ENCODE peak calls at places on chromosomes 5 and 9, in eight cellular contexts. One of them, this sample, is unnamed.

GRCh38 chr9:852539-852938 is 11.0 kb downstream of the DMRT1 start:
- DNase-seq in nephron progenitor cell: no peak
- DNase-seq in CD8-positive, alpha-beta T cell: no peak
- DNase-seq in right atrium auricular region: no peak
- DNase-seq in MM.1S: no peak
- DNase-seq in astrocyte of the spinal cord: no peak
- DNase-seq in Calu3: no peak
- DNase-seq in sigmoid colon: no peak
- DNase-seq in this sample: no peak

GRCh38 chr5:131979816-131980215 is 31.6 kb downstream of the ACSL6 start:
- DNase-seq in sigmoid colon: peak
- DNase-seq in MM.1S: no peak
- DNase-seq in astrocyte of the spinal cord: no peak
- DNase-seq in right atrium auricular region: no peak
- DNase-seq in Calu3: no peak
- DNase-seq in CD8-positive, alpha-beta T cell: no peak
- DNase-seq in nephron progenitor cell: no peak
- DNase-seq in this sample: no peak

GRCh38 chr5:174693697-174694400 is 30.5 kb upstream of the MSX2 start:
- DNase-seq in MM.1S: no peak
- DNase-seq in CD8-positive, alpha-beta T cell: no peak
- DNase-seq in sigmoid colon: peak
- DNase-seq in astrocyte of the spinal cord: no peak
- DNase-seq in right atrium auricular region: no peak
- DNase-seq in nephron progenitor cell: no peak
- DNase-seq in Calu3: peak
- DNase-seq in this sample: no peak

GRCh38 chr9:136763649-136764035 is 676 bp downstream of the LCN15 start:
- DNase-seq in astrocyte of the spinal cord: no peak
- DNase-seq in nephron progenitor cell: no peak
- DNase-seq in right atrium auricular region: no peak
- DNase-seq in sigmoid colon: peak
- DNase-seq in Calu3: no peak
- DNase-seq in MM.1S: no peak
- DNase-seq in CD8-positive, alpha-beta T cell: no peak
- DNase-seq in this sample: no peak

GRCh38 chr5:135553688-135554462 is 18.1 kb upstream of the NEUROG1 start:
- DNase-seq in MM.1S: no peak
- DNase-seq in astrocyte of the spinal cord: no peak
- DNase-seq in CD8-positive, alpha-beta T cell: no peak
- DNase-seq in Calu3: peak
- DNase-seq in sigmoid colon: no peak
- DNase-seq in right atrium auricular region: no peak
- DNase-seq in nephron progenitor cell: peak
- DNase-seq in this sample: no peak

GRCh38 chr9:134304306-134304705 is 21.9 kb upstream of the RXRA start:
- DNase-seq in Calu3: no peak
- DNase-seq in astrocyte of the spinal cord: no peak
- DNase-seq in sigmoid colon: peak
- DNase-seq in CD8-positive, alpha-beta T cell: no peak
- DNase-seq in nephron progenitor cell: no peak
- DNase-seq in right atrium auricular region: no peak
- DNase-seq in MM.1S: no peak
- DNase-seq in this sample: no peak

GRCh38 chr5:56757077-56757476 is 58.3 kb upstream of the MAP3K1 start:
- DNase-seq in CD8-positive, alpha-beta T cell: no peak
- DNase-seq in Calu3: peak
- DNase-seq in nephron progenitor cell: no peak
- DNase-seq in sigmoid colon: no peak
- DNase-seq in right atrium auricular region: no peak
- DNase-seq in MM.1S: no peak
- DNase-seq in astrocyte of the spinal cord: no peak
- DNase-seq in this sample: no peak

GRCh38 chr5:16787278-16787677 is 148.8 kb downstream of the MYO10 start:
- DNase-seq in nephron progenitor cell: no peak
- DNase-seq in MM.1S: no peak
- DNase-seq in astrocyte of the spinal cord: peak
- DNase-seq in right atrium auricular region: no peak
- DNase-seq in sigmoid colon: no peak
- DNase-seq in CD8-positive, alpha-beta T cell: no peak
- DNase-seq in Calu3: no peak
- DNase-seq in this sample: no peak

GRCh38 chr9:130286781-130287428 is 21.3 kb downstream of the HMCN2 start:
- DNase-seq in nephron progenitor cell: no peak
- DNase-seq in sigmoid colon: no peak
- DNase-seq in right atrium auricular region: no peak
- DNase-seq in MM.1S: no peak
- DNase-seq in astrocyte of the spinal cord: no peak
- DNase-seq in CD8-positive, alpha-beta T cell: no peak
- DNase-seq in Calu3: no peak
- DNase-seq in this sample: no peak

GRCh38 chr5:151523335-151523734 is 67.8 kb downstream of the FAT2 start:
- DNase-seq in Calu3: peak
- DNase-seq in nephron progenitor cell: peak
- DNase-seq in right atrium auricular region: no peak
- DNase-seq in MM.1S: peak
- DNase-seq in CD8-positive, alpha-beta T cell: no peak
- DNase-seq in sigmoid colon: no peak
- DNase-seq in astrocyte of the spinal cord: peak
- DNase-seq in this sample: no peak
- TF ChIP-seq CTCF in Calu3: peak
- TF ChIP-seq CTCF in nephron progenitor cell: peak
- TF ChIP-seq CTCF in right atrium auricular region: peak
- TF ChIP-seq CTCF in MM.1S: peak
- TF ChIP-seq CTCF in CD8-positive, alpha-beta T cell: peak
- TF ChIP-seq CTCF in sigmoid colon: no peak
- TF ChIP-seq CTCF in astrocyte of the spinal cord: peak
- TF ChIP-seq CTCF in this sample: peak

DNA sequence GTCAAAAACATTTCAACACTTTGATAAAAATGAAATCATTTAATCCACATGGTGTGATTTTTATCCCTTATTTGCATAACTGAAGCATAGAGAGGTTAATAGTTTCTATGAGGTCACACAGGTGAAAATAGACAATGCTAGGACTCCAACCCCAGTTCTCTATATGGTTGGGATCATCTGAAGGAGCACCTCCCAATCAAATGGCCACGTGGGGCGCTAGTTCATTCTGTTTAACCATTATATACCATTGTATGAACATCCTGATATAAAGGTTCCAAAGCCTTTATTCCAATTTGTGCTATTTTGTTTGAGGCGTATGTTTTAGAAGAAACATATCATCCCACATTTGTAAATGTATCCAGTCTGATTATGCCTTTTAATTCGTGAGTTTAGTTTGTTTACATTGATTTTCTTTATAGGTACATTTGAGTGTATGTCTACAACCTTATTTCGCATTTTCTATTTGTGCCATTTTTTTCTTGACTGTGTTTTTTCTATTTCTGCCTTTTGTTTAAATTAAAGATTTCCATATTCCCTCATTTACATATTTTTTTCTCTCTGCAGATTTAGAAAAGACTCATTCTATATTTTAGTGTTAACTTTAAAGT is 1092.0 kb downstream of the MAT2B start:
- DNase-seq in CD8-positive, alpha-beta T cell: no peak
- DNase-seq in nephron progenitor cell: peak
- DNase-seq in sigmoid colon: no peak
- DNase-seq in MM.1S: peak
- DNase-seq in astrocyte of the spinal cord: no peak
- DNase-seq in right atrium auricular region: no peak
- DNase-seq in Calu3: peak
- DNase-seq in this sample: no peak
- TF ChIP-seq CTCF in CD8-positive, alpha-beta T cell: no peak
- TF ChIP-seq CTCF in nephron progenitor cell: peak
- TF ChIP-seq CTCF in sigmoid colon: no peak
- TF ChIP-seq CTCF in MM.1S: peak
- TF ChIP-seq CTCF in astrocyte of the spinal cord: peak
- TF ChIP-seq CTCF in right atrium auricular region: no peak
- TF ChIP-seq CTCF in Calu3: no peak
- TF ChIP-seq CTCF in this sample: peak

DNA sequence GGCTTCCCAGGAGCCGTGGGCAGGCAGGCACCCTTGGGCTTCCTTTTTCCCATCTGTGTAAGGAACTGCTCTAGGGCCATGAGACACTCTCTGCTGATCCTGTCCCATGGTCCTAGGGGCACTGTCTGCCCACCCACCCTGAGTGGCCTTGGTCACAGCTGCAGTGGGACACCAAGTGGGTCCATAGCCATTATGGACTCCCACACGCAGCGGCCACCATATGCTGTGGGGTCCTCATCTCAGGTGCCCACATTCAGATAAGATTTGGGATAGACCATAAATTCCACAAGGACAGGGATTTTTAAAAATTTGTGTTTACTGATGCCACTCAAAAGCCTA is 180.8 kb downstream of the AUH start:
- DNase-seq in nephron progenitor cell: no peak
- DNase-seq in astrocyte of the spinal cord: no peak
- DNase-seq in CD8-positive, alpha-beta T cell: no peak
- DNase-seq in Calu3: no peak
- DNase-seq in MM.1S: no peak
- DNase-seq in sigmoid colon: no peak
- DNase-seq in right atrium auricular region: no peak
- DNase-seq in this sample: no peak
- TF ChIP-seq CTCF in nephron progenitor cell: no peak
- TF ChIP-seq CTCF in astrocyte of the spinal cord: no peak
- TF ChIP-seq CTCF in CD8-positive, alpha-beta T cell: no peak
- TF ChIP-seq CTCF in Calu3: no peak
- TF ChIP-seq CTCF in MM.1S: no peak
- TF ChIP-seq CTCF in sigmoid colon: no peak
- TF ChIP-seq CTCF in right atrium auricular region: no peak
- TF ChIP-seq CTCF in this sample: no peak

DNA sequence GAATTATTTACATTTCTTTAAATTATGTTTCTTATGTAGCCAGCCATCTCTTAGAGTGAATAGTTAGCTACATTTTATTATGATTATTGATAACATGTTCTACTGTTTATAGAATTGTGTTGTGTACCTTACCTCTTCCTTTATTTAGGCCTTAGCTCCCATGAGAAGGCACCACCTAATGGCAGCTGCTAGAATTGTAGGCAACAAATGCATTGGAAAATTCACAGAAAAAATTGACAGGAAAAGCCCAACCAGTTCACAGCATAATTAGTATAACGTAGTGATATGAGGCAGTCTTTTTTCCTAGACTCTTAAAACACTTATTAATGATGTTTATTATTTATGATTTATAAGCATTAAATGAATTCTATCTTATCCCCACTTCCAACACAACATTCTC is 175.8 kb downstream of the WDR70 start:
- DNase-seq in Calu3: no peak
- DNase-seq in sigmoid colon: no peak
- DNase-seq in CD8-positive, alpha-beta T cell: no peak
- DNase-seq in right atrium auricular region: no peak
- DNase-seq in astrocyte of the spinal cord: peak
- DNase-seq in nephron progenitor cell: no peak
- DNase-seq in MM.1S: peak
- DNase-seq in this sample: no peak
- TF ChIP-seq CTCF in Calu3: peak
- TF ChIP-seq CTCF in sigmoid colon: no peak
- TF ChIP-seq CTCF in CD8-positive, alpha-beta T cell: no peak
- TF ChIP-seq CTCF in right atrium auricular region: no peak
- TF ChIP-seq CTCF in astrocyte of the spinal cord: peak
- TF ChIP-seq CTCF in nephron progenitor cell: peak
- TF ChIP-seq CTCF in MM.1S: peak
- TF ChIP-seq CTCF in this sample: peak

GRCh38 chr5:151053796-151054490 is 26.9 kb downstream of the TNIP1 start:
- DNase-seq in CD8-positive, alpha-beta T cell: no peak
- DNase-seq in right atrium auricular region: no peak
- DNase-seq in sigmoid colon: no peak
- DNase-seq in astrocyte of the spinal cord: no peak
- DNase-seq in MM.1S: no peak
- DNase-seq in Calu3: no peak
- DNase-seq in nephron progenitor cell: no peak
- DNase-seq in this sample: no peak

GRCh38 chr5:151048526-151048925 is 28.1 kb downstream of the GPX3 start:
- DNase-seq in astrocyte of the spinal cord: no peak
- DNase-seq in Calu3: peak
- DNase-seq in MM.1S: no peak
- DNase-seq in CD8-positive, alpha-beta T cell: no peak
- DNase-seq in nephron progenitor cell: no peak
- DNase-seq in right atrium auricular region: no peak
- DNase-seq in sigmoid colon: no peak
- DNase-seq in this sample: no peak

GRCh38 chr5:151051931-151052608 is 28.8 kb downstream of the TNIP1 start:
- DNase-seq in astrocyte of the spinal cord: no peak
- DNase-seq in CD8-positive, alpha-beta T cell: no peak
- DNase-seq in MM.1S: no peak
- DNase-seq in Calu3: no peak
- DNase-seq in nephron progenitor cell: no peak
- DNase-seq in right atrium auricular region: no peak
- DNase-seq in sigmoid colon: no peak
- DNase-seq in this sample: no peak

GRCh38 chr5:151052834-151053233 is 28.0 kb downstream of the TNIP1 start:
- DNase-seq in astrocyte of the spinal cord: no peak
- DNase-seq in right atrium auricular region: no peak
- DNase-seq in sigmoid colon: no peak
- DNase-seq in nephron progenitor cell: no peak
- DNase-seq in CD8-positive, alpha-beta T cell: no peak
- DNase-seq in MM.1S: no peak
- DNase-seq in Calu3: no peak
- DNase-seq in this sample: no peak

GRCh38 chr5:151051066-151051930 is 29.5 kb downstream of the TNIP1 start:
- DNase-seq in sigmoid colon: peak
- DNase-seq in MM.1S: peak
- DNase-seq in Calu3: peak
- DNase-seq in CD8-positive, alpha-beta T cell: peak
- DNase-seq in nephron progenitor cell: peak
- DNase-seq in astrocyte of the spinal cord: peak
- DNase-seq in right atrium auricular region: peak
- DNase-seq in this sample: peak
- TF ChIP-seq CTCF in sigmoid colon: peak
- TF ChIP-seq CTCF in MM.1S: peak
- TF ChIP-seq CTCF in Calu3: peak
- TF ChIP-seq CTCF in CD8-positive, alpha-beta T cell: peak
- TF ChIP-seq CTCF in nephron progenitor cell: peak
- TF ChIP-seq CTCF in astrocyte of the spinal cord: peak
- TF ChIP-seq CTCF in right atrium auricular region: peak
- TF ChIP-seq CTCF in this sample: peak

GRCh38 chr5:169814522-169814921 is 165.8 kb downstream of the INSYN2B start:
- DNase-seq in Calu3: no peak
- DNase-seq in astrocyte of the spinal cord: no peak
- DNase-seq in MM.1S: no peak
- DNase-seq in sigmoid colon: no peak
- DNase-seq in CD8-positive, alpha-beta T cell: no peak
- DNase-seq in right atrium auricular region: no peak
- DNase-seq in nephron progenitor cell: no peak
- DNase-seq in this sample: no peak
- TF ChIP-seq CTCF in Calu3: no peak
- TF ChIP-seq CTCF in astrocyte of the spinal cord: no peak
- TF ChIP-seq CTCF in MM.1S: no peak
- TF ChIP-seq CTCF in sigmoid colon: no peak
- TF ChIP-seq CTCF in CD8-positive, alpha-beta T cell: no peak
- TF ChIP-seq CTCF in right atrium auricular region: no peak
- TF ChIP-seq CTCF in nephron progenitor cell: no peak
- TF ChIP-seq CTCF in this sample: no peak